ENCODE peak calls at places on chromosomes 7 and 10, in nine cellular contexts. W is thyroid gland, S is non-pigmented ciliary epithelial cell, R is NCI-H2171 treated with DMSO at 0.1 percent for 48 hours, U is SW480, F is left lobe of liver, T is astrocyte, D is fibroblast of lung, I is C1 segment of cervical spinal cord. V is an unnamed sample.

GRCh38 chr7:151829707-151830106 is 47.2 kb downstream of the PRKAG2 start:
- DNase-seq in W (no peak), S (no peak), R (no peak), U (no peak), F (no peak), T (no peak), D (no peak), I (no peak), V (no peak)

GRCh38 chr7:138798836-138799235 is 840 bp upstream of the ATP6V0A4 start:
- DNase-seq in W (no peak), S (no peak), R (no peak), U (no peak), F (no peak), T (no peak), D (no peak), I (no peak), V (no peak)

GRCh38 chr7:51261117-51261835 is 55.3 kb downstream of the COBL start:
- DNase-seq in W (no peak), S (no peak), R (no peak), U (no peak), F (no peak), T (no peak), D (no peak), I (no peak), V (no peak)

GRCh38 chr7:131765575-131765974 is 209.1 kb upstream of the PODXL start:
- DNase-seq in W (no peak), S (no peak), R (peak; percentile 19), U (no peak), F (no peak), T (no peak), D (no peak), I (no peak), V (no peak)

GRCh38 chr10:59830601-59831259 is 75.6 kb downstream of the CCDC6 start:
- DNase-seq in W (peak; percentile 44), S (peak; percentile 28), R (peak; percentile 52), U (peak; percentile 32), F (no peak), T (peak; percentile 34), D (peak; percentile 70), I (no peak), V (peak; percentile 20)

GRCh38 chr10:102120987-102121738 is 995 bp upstream of the LDB1 start:
- DNase-seq in W (peak; percentile 76), S (no peak), R (peak; percentile 15), U (no peak), F (no peak), T (peak; percentile 71), D (peak; percentile 91), I (peak; percentile 34), V (peak; percentile 84)

GRCh38 chr10:113933894-113934532 is 79.6 kb downstream of the NHLRC2 start:
- DNase-seq in W (no peak), S (no peak), R (no peak), U (no peak), F (no peak), T (no peak), D (no peak), I (no peak), V (no peak)

GRCh38 chr10:77245953-77246352 is 391.7 kb downstream of the KCNMA1 start:
- DNase-seq in W (no peak), S (no peak), R (no peak), U (no peak), F (no peak), T (peak; percentile 70), D (peak; percentile 69), I (no peak), V (no peak)

GRCh38 chr10:79629955-79630327 is 19.2 kb downstream of the SFTPA1 start:
- DNase-seq in W (no peak), S (no peak), R (no peak), U (no peak), F (no peak), T (no peak), D (no peak), I (no peak), V (no peak)

GRCh38 chr10:69801434-69802315 is at the start of gene COL13A1:
- DNase-seq in W (peak; percentile 63), S (no peak), R (peak; percentile 44), U (peak; percentile 69), F (no peak), T (peak; percentile 68), D (peak; percentile 71), I (no peak), V (no peak)

GRCh38 chr7:47255441-47255840 is 326.5 kb downstream of the TNS3 start:
- DNase-seq in W (no peak), S (no peak), R (no peak), U (no peak), F (no peak), T (no peak), D (no peak), I (no peak), V (no peak)

GRCh38 chr7:6630007-6630849 is 6.9 kb upstream of the ZNF316 start:
- DNase-seq in W (peak; percentile 40), S (no peak), R (no peak), U (no peak), F (no peak), T (no peak), D (no peak), I (no peak), V (no peak)

V was measured in AG04450.